ENCODE peak calls at places on chromosomes 13 and 19, in seven cellular contexts. One of them, this sample, is unnamed.

GRCh38 chr13:61142506-61142905 is 273.1 kb downstream of the PCDH20 start:
- DNase-seq in fibroblast of lung: no peak
- DNase-seq in renal cortical epithelial cell: peak; percentile 45
- DNase-seq in activated T-helper 1 cell treated with anti-CD3 and anti-CD28 coated beads, Interleukin-12 subunit alpha, Interleukin-12 subunit beta, Interleukin-2, Interleukin-4 antibody, amounts not matched to agents 30 ng/mL and 10 ng/mL and 1 ng/mL, durations not matched to agents 14 hours and 24 hours and 36 hours: no peak
- DNase-seq in stimulated activated CD4-positive, alpha-beta T cell treated with anti-CD3 and anti-CD28 coated beads, TNF-alpha, amount 100 ng/mL, for 48 hours: no peak
- DNase-seq in AML-193: no peak
- DNase-seq in activated CD4-positive, alpha-beta T cell treated with anti-CD3 and anti-CD28 coated beads for 48 hours: no peak
- DNase-seq in this sample: no peak

GRCh38 chr19:38850976-38851621 is 1.3 kb upstream of the HNRNPL start:
- DNase-seq in AML-193: no peak
- DNase-seq in activated T-helper 1 cell treated with anti-CD3 and anti-CD28 coated beads, Interleukin-12 subunit alpha, Interleukin-12 subunit beta, Interleukin-2, Interleukin-4 antibody, amounts not matched to agents 30 ng/mL and 10 ng/mL and 1 ng/mL, durations not matched to agents 14 hours and 24 hours and 36 hours: no peak
- DNase-seq in stimulated activated CD4-positive, alpha-beta T cell treated with anti-CD3 and anti-CD28 coated beads, TNF-alpha, amount 100 ng/mL, for 48 hours: no peak
- DNase-seq in fibroblast of lung: no peak
- DNase-seq in renal cortical epithelial cell: no peak
- DNase-seq in activated CD4-positive, alpha-beta T cell treated with anti-CD3 and anti-CD28 coated beads for 48 hours: peak; percentile 54
- DNase-seq in this sample: peak; percentile 61

GRCh38 chr13:45490068-45490467 is 25.3 kb downstream of the COG3 start:
- DNase-seq in AML-193: peak; percentile 30
- DNase-seq in activated T-helper 1 cell treated with anti-CD3 and anti-CD28 coated beads, Interleukin-12 subunit alpha, Interleukin-12 subunit beta, Interleukin-2, Interleukin-4 antibody, amounts not matched to agents 30 ng/mL and 10 ng/mL and 1 ng/mL, durations not matched to agents 14 hours and 24 hours and 36 hours: no peak
- DNase-seq in stimulated activated CD4-positive, alpha-beta T cell treated with anti-CD3 and anti-CD28 coated beads, TNF-alpha, amount 100 ng/mL, for 48 hours: no peak
- DNase-seq in fibroblast of lung: no peak
- DNase-seq in activated CD4-positive, alpha-beta T cell treated with anti-CD3 and anti-CD28 coated beads for 48 hours: peak; percentile 7
- DNase-seq in renal cortical epithelial cell: peak; percentile 14
- DNase-seq in this sample: no peak

GRCh38 chr19:16915734-16916133 is 26.9 kb downstream of the F2RL3 start:
- DNase-seq in stimulated activated CD4-positive, alpha-beta T cell treated with anti-CD3 and anti-CD28 coated beads, TNF-alpha, amount 100 ng/mL, for 48 hours: no peak
- DNase-seq in activated T-helper 1 cell treated with anti-CD3 and anti-CD28 coated beads, Interleukin-12 subunit alpha, Interleukin-12 subunit beta, Interleukin-2, Interleukin-4 antibody, amounts not matched to agents 30 ng/mL and 10 ng/mL and 1 ng/mL, durations not matched to agents 14 hours and 24 hours and 36 hours: no peak
- DNase-seq in fibroblast of lung: no peak
- DNase-seq in activated CD4-positive, alpha-beta T cell treated with anti-CD3 and anti-CD28 coated beads for 48 hours: no peak
- DNase-seq in renal cortical epithelial cell: no peak
- DNase-seq in AML-193: no peak
- DNase-seq in this sample: no peak

GRCh38 chr19:41261474-41262190 is 2.5 kb upstream of the HNRNPUL1 start:
- DNase-seq in renal cortical epithelial cell: no peak
- DNase-seq in activated CD4-positive, alpha-beta T cell treated with anti-CD3 and anti-CD28 coated beads for 48 hours: no peak
- DNase-seq in fibroblast of lung: peak; percentile 27
- DNase-seq in activated T-helper 1 cell treated with anti-CD3 and anti-CD28 coated beads, Interleukin-12 subunit alpha, Interleukin-12 subunit beta, Interleukin-2, Interleukin-4 antibody, amounts not matched to agents 30 ng/mL and 10 ng/mL and 1 ng/mL, durations not matched to agents 14 hours and 24 hours and 36 hours: no peak
- DNase-seq in stimulated activated CD4-positive, alpha-beta T cell treated with anti-CD3 and anti-CD28 coated beads, TNF-alpha, amount 100 ng/mL, for 48 hours: no peak
- DNase-seq in AML-193: no peak
- DNase-seq in this sample: no peak

GRCh38 chr19:33401683-33402420 is 28.3 kb downstream of the CEBPG start:
- DNase-seq in activated CD4-positive, alpha-beta T cell treated with anti-CD3 and anti-CD28 coated beads for 48 hours: no peak
- DNase-seq in renal cortical epithelial cell: no peak
- DNase-seq in activated T-helper 1 cell treated with anti-CD3 and anti-CD28 coated beads, Interleukin-12 subunit alpha, Interleukin-12 subunit beta, Interleukin-2, Interleukin-4 antibody, amounts not matched to agents 30 ng/mL and 10 ng/mL and 1 ng/mL, durations not matched to agents 14 hours and 24 hours and 36 hours: no peak
- DNase-seq in AML-193: no peak
- DNase-seq in fibroblast of lung: no peak
- DNase-seq in stimulated activated CD4-positive, alpha-beta T cell treated with anti-CD3 and anti-CD28 coated beads, TNF-alpha, amount 100 ng/mL, for 48 hours: no peak
- DNase-seq in this sample: peak; percentile 40

GRCh38 chr13:28707629-28708427 is 10.9 kb downstream of the SLC46A3 start:
- DNase-seq in activated CD4-positive, alpha-beta T cell treated with anti-CD3 and anti-CD28 coated beads for 48 hours: peak; percentile 17
- DNase-seq in stimulated activated CD4-positive, alpha-beta T cell treated with anti-CD3 and anti-CD28 coated beads, TNF-alpha, amount 100 ng/mL, for 48 hours: no peak
- DNase-seq in AML-193: peak; percentile 84
- DNase-seq in activated T-helper 1 cell treated with anti-CD3 and anti-CD28 coated beads, Interleukin-12 subunit alpha, Interleukin-12 subunit beta, Interleukin-2, Interleukin-4 antibody, amounts not matched to agents 30 ng/mL and 10 ng/mL and 1 ng/mL, durations not matched to agents 14 hours and 24 hours and 36 hours: no peak
- DNase-seq in renal cortical epithelial cell: no peak
- DNase-seq in fibroblast of lung: peak; percentile 65
- DNase-seq in this sample: no peak

GRCh38 chr19:55066107-55066709 is 3.3 kb upstream of the RDH13 start:
- DNase-seq in renal cortical epithelial cell: no peak
- DNase-seq in activated T-helper 1 cell treated with anti-CD3 and anti-CD28 coated beads, Interleukin-12 subunit alpha, Interleukin-12 subunit beta, Interleukin-2, Interleukin-4 antibody, amounts not matched to agents 30 ng/mL and 10 ng/mL and 1 ng/mL, durations not matched to agents 14 hours and 24 hours and 36 hours: no peak
- DNase-seq in AML-193: no peak
- DNase-seq in activated CD4-positive, alpha-beta T cell treated with anti-CD3 and anti-CD28 coated beads for 48 hours: no peak
- DNase-seq in stimulated activated CD4-positive, alpha-beta T cell treated with anti-CD3 and anti-CD28 coated beads, TNF-alpha, amount 100 ng/mL, for 48 hours: no peak
- DNase-seq in fibroblast of lung: no peak
- DNase-seq in this sample: no peak

GRCh38 chr19:18058208-18059009 is 28.3 kb downstream of the IL12RB1 start:
- DNase-seq in AML-193: peak; percentile 56
- DNase-seq in fibroblast of lung: peak; percentile 59
- DNase-seq in stimulated activated CD4-positive, alpha-beta T cell treated with anti-CD3 and anti-CD28 coated beads, TNF-alpha, amount 100 ng/mL, for 48 hours: peak; percentile 67
- DNase-seq in activated T-helper 1 cell treated with anti-CD3 and anti-CD28 coated beads, Interleukin-12 subunit alpha, Interleukin-12 subunit beta, Interleukin-2, Interleukin-4 antibody, amounts not matched to agents 30 ng/mL and 10 ng/mL and 1 ng/mL, durations not matched to agents 14 hours and 24 hours and 36 hours: peak; percentile 74
- DNase-seq in activated CD4-positive, alpha-beta T cell treated with anti-CD3 and anti-CD28 coated beads for 48 hours: peak; percentile 85
- DNase-seq in renal cortical epithelial cell: peak; percentile 30
- DNase-seq in this sample: peak; percentile 86

GRCh38 chr13:61144834-61145593 is 270.6 kb downstream of the PCDH20 start:
- DNase-seq in activated CD4-positive, alpha-beta T cell treated with anti-CD3 and anti-CD28 coated beads for 48 hours: no peak
- DNase-seq in fibroblast of lung: no peak
- DNase-seq in AML-193: no peak
- DNase-seq in renal cortical epithelial cell: no peak
- DNase-seq in activated T-helper 1 cell treated with anti-CD3 and anti-CD28 coated beads, Interleukin-12 subunit alpha, Interleukin-12 subunit beta, Interleukin-2, Interleukin-4 antibody, amounts not matched to agents 30 ng/mL and 10 ng/mL and 1 ng/mL, durations not matched to agents 14 hours and 24 hours and 36 hours: no peak
- DNase-seq in stimulated activated CD4-positive, alpha-beta T cell treated with anti-CD3 and anti-CD28 coated beads, TNF-alpha, amount 100 ng/mL, for 48 hours: no peak
- DNase-seq in this sample: no peak

GRCh38 chr19:15813916-15814315 is 1.5 kb downstream of the OR10H1 start:
- DNase-seq in AML-193: no peak
- DNase-seq in activated CD4-positive, alpha-beta T cell treated with anti-CD3 and anti-CD28 coated beads for 48 hours: no peak
- DNase-seq in renal cortical epithelial cell: no peak
- DNase-seq in stimulated activated CD4-positive, alpha-beta T cell treated with anti-CD3 and anti-CD28 coated beads, TNF-alpha, amount 100 ng/mL, for 48 hours: no peak
- DNase-seq in activated T-helper 1 cell treated with anti-CD3 and anti-CD28 coated beads, Interleukin-12 subunit alpha, Interleukin-12 subunit beta, Interleukin-2, Interleukin-4 antibody, amounts not matched to agents 30 ng/mL and 10 ng/mL and 1 ng/mL, durations not matched to agents 14 hours and 24 hours and 36 hours: no peak
- DNase-seq in fibroblast of lung: no peak
- DNase-seq in this sample: no peak

GRCh38 chr13:45207319-45207718 is 6.5 kb upstream of the KCTD4 start:
- DNase-seq in fibroblast of lung: peak; percentile 34
- DNase-seq in stimulated activated CD4-positive, alpha-beta T cell treated with anti-CD3 and anti-CD28 coated beads, TNF-alpha, amount 100 ng/mL, for 48 hours: no peak
- DNase-seq in activated CD4-positive, alpha-beta T cell treated with anti-CD3 and anti-CD28 coated beads for 48 hours: no peak
- DNase-seq in activated T-helper 1 cell treated with anti-CD3 and anti-CD28 coated beads, Interleukin-12 subunit alpha, Interleukin-12 subunit beta, Interleukin-2, Interleukin-4 antibody, amounts not matched to agents 30 ng/mL and 10 ng/mL and 1 ng/mL, durations not matched to agents 14 hours and 24 hours and 36 hours: no peak
- DNase-seq in renal cortical epithelial cell: no peak
- DNase-seq in AML-193: no peak
- DNase-seq in this sample: no peak

GRCh38 chr13:51865838-51866237 is 4.1 kb downstream of the CCDC70 start:
- DNase-seq in renal cortical epithelial cell: no peak
- DNase-seq in stimulated activated CD4-positive, alpha-beta T cell treated with anti-CD3 and anti-CD28 coated beads, TNF-alpha, amount 100 ng/mL, for 48 hours: no peak
- DNase-seq in AML-193: no peak
- DNase-seq in activated T-helper 1 cell treated with anti-CD3 and anti-CD28 coated beads, Interleukin-12 subunit alpha, Interleukin-12 subunit beta, Interleukin-2, Interleukin-4 antibody, amounts not matched to agents 30 ng/mL and 10 ng/mL and 1 ng/mL, durations not matched to agents 14 hours and 24 hours and 36 hours: no peak
- DNase-seq in fibroblast of lung: no peak
- DNase-seq in activated CD4-positive, alpha-beta T cell treated with anti-CD3 and anti-CD28 coated beads for 48 hours: no peak
- DNase-seq in this sample: no peak

GRCh38 chr19:12984683-12985048 is 10.6 kb upstream of the NFIX start:
- DNase-seq in activated CD4-positive, alpha-beta T cell treated with anti-CD3 and anti-CD28 coated beads for 48 hours: no peak
- DNase-seq in AML-193: no peak
- DNase-seq in stimulated activated CD4-positive, alpha-beta T cell treated with anti-CD3 and anti-CD28 coated beads, TNF-alpha, amount 100 ng/mL, for 48 hours: no peak
- DNase-seq in fibroblast of lung: no peak
- DNase-seq in activated T-helper 1 cell treated with anti-CD3 and anti-CD28 coated beads, Interleukin-12 subunit alpha, Interleukin-12 subunit beta, Interleukin-2, Interleukin-4 antibody, amounts not matched to agents 30 ng/mL and 10 ng/mL and 1 ng/mL, durations not matched to agents 14 hours and 24 hours and 36 hours: no peak
- DNase-seq in renal cortical epithelial cell: no peak
- DNase-seq in this sample: no peak

GRCh38 chr13:19927117-19927734 is 31.3 kb upstream of the ZMYM2 start:
- DNase-seq in AML-193: peak; percentile 70
- DNase-seq in stimulated activated CD4-positive, alpha-beta T cell treated with anti-CD3 and anti-CD28 coated beads, TNF-alpha, amount 100 ng/mL, for 48 hours: no peak
- DNase-seq in fibroblast of lung: peak; percentile 24
- DNase-seq in activated CD4-positive, alpha-beta T cell treated with anti-CD3 and anti-CD28 coated beads for 48 hours: no peak
- DNase-seq in activated T-helper 1 cell treated with anti-CD3 and anti-CD28 coated beads, Interleukin-12 subunit alpha, Interleukin-12 subunit beta, Interleukin-2, Interleukin-4 antibody, amounts not matched to agents 30 ng/mL and 10 ng/mL and 1 ng/mL, durations not matched to agents 14 hours and 24 hours and 36 hours: no peak
- DNase-seq in renal cortical epithelial cell: peak; percentile 65
- DNase-seq in this sample: no peak

GRCh38 chr13:44050450-44051063 is 170.9 kb downstream of the LACC1 start:
- DNase-seq in AML-193: peak; percentile 35
- DNase-seq in activated CD4-positive, alpha-beta T cell treated with anti-CD3 and anti-CD28 coated beads for 48 hours: no peak
- DNase-seq in fibroblast of lung: no peak
- DNase-seq in renal cortical epithelial cell: no peak
- DNase-seq in activated T-helper 1 cell treated with anti-CD3 and anti-CD28 coated beads, Interleukin-12 subunit alpha, Interleukin-12 subunit beta, Interleukin-2, Interleukin-4 antibody, amounts not matched to agents 30 ng/mL and 10 ng/mL and 1 ng/mL, durations not matched to agents 14 hours and 24 hours and 36 hours: no peak
- DNase-seq in stimulated activated CD4-positive, alpha-beta T cell treated with anti-CD3 and anti-CD28 coated beads, TNF-alpha, amount 100 ng/mL, for 48 hours: no peak
- DNase-seq in this sample: no peak